ENCODE peak calls at places on chromosomes 13 and 19, in four cellular contexts. W is IMR-90, A is GM12878, G is K562. L is an unnamed sample.

GRCh38 chr13:48949566-48950506 is 25.9 kb upstream of the FNDC3A start:
- DNase-seq in A (no peak), W (no peak), G (no peak), L (no peak)

GRCh38 chr13:25372275-25373081 is 704 bp downstream of the ATP8A2 start:
- DNase-seq in W (no peak), G (peak; percentile 16), A (no peak), L (no peak)

GRCh38 chr13:98905199-98905598 is 72.7 kb downstream of the DOCK9 start:
- DNase-seq in W (no peak), G (no peak), A (no peak), L (no peak)

GRCh38 chr19:10230155-10230903 is 802 bp downstream of the S1PR2 start:
- DNase-seq in W (peak; percentile 58), A (no peak), G (no peak), L (no peak)

GRCh38 chr19:45790942-45791341 is 1.7 kb downstream of the DMWD start:
- DNase-seq in G (no peak), A (no peak), W (no peak), L (no peak)

GRCh38 chr13:112688560-112689497 is 1.0 kb upstream of the ATP11A start:
- DNase-seq in A (no peak), G (peak; percentile 19), W (no peak), L (peak; percentile 13)

GRCh38 chr13:96091164-96091931 is 1.4 kb downstream of the HS6ST3 start:
- DNase-seq in G (no peak), A (no peak), W (no peak), L (peak; percentile 12)

GRCh38 chr19:4103073-4103418 is 20.9 kb downstream of the MAP2K2 start:
- DNase-seq in W (no peak), A (no peak), G (no peak), L (no peak)

GRCh38 chr13:49240017-49240416 is 7.7 kb upstream of the CDADC1 start:
- DNase-seq in G (no peak), A (no peak), W (peak; percentile 46), L (peak; percentile 41)

GRCh38 chr13:19586904-19587634 is 25.7 kb upstream of the TPTE2 start:
- DNase-seq in A (peak; percentile 65), G (peak; percentile 23), W (peak; percentile 34), L (no peak)

GRCh38 chr19:16188521-16188920 is 3.3 kb downstream of the FAM32A start:
- DNase-seq in G (no peak), W (no peak), A (no peak), L (no peak)

GRCh38 chr19:11164879-11165406 is 9.4 kb upstream of the SPC24 start:
- DNase-seq in A (no peak), G (no peak), W (peak; percentile 61), L (peak; percentile 51)

GRCh38 chr19:33746159-33746558 is 50.5 kb upstream of the KCTD15 start:
- DNase-seq in W (no peak), G (no peak), A (no peak), L (no peak)

GRCh38 chr13:77338329-77338728 is 11.4 kb upstream of the MYCBP2 start:
- DNase-seq in A (no peak), W (no peak), G (no peak), L (no peak)

GRCh38 chr19:13987101-13987890 is 18.8 kb downstream of the RFX1 start:
- DNase-seq in G (no peak), W (no peak), A (no peak), L (peak; percentile 33)

GRCh38 chr19:49514151-49514550 is 1.7 kb downstream of the FCGRT start:
- DNase-seq in W (no peak), A (no peak), G (no peak), L (no peak)

GRCh38 chr19:55616395-55616875 is 7.9 kb downstream of the ZNF784 start:
- DNase-seq in W (no peak), G (no peak), A (no peak), L (no peak)

GRCh38 chr19:30757836-30758617 is 385.8 kb downstream of the ZNF536 start:
- DNase-seq in G (no peak), W (no peak), A (no peak), L (no peak)

GRCh38 chr13:61294467-61295186 is 121.0 kb downstream of the PCDH20 start:
- DNase-seq in G (no peak), W (no peak), A (no peak), L (no peak)

GRCh38 chr13:90933097-90933826 is 414.2 kb upstream of the MIR17HG start:
- DNase-seq in A (no peak), G (no peak), W (no peak), L (no peak)

GRCh38 chr13:21675095-21676007 is 4.5 kb downstream of the FGF9 start:
- DNase-seq in G (no peak), W (no peak), A (no peak), L (no peak)

GRCh38 chr19:14580623-14581237 is 2.2 kb upstream of the CLEC17A start:
- DNase-seq in W (no peak), G (peak; percentile 41), A (peak; percentile 57), L (no peak)

GRCh38 chr13:100833427-100833826 is 158.8 kb upstream of the TMTC4 start:
- DNase-seq in G (no peak), A (no peak), W (no peak), L (no peak)

GRCh38 chr19:41222240-41222639 is 3.2 kb downstream of the AXL start:
- DNase-seq in A (no peak), W (no peak), G (no peak), L (no peak)
- TF ChIP-seq FOS in A (no peak), W (no peak), G (no peak), L (no peak)

GRCh38 chr13:110471156-110471832 is 90.2 kb downstream of the RAB20 start:
- DNase-seq in W (no peak), G (no peak), A (no peak), L (no peak)

GRCh38 chr13:110471833-110472162 is 89.7 kb downstream of the RAB20 start:
- DNase-seq in A (peak; percentile 87), G (peak; percentile 54), W (peak; percentile 37), L (no peak)

GRCh38 chr13:110475117-110475516 is 86.4 kb downstream of the RAB20 start:
- DNase-seq in G (no peak), W (no peak), A (no peak), L (no peak)

GRCh38 chr13:110474713-110475112 is 86.8 kb downstream of the RAB20 start:
- DNase-seq in G (no peak), A (no peak), W (peak; percentile 11), L (no peak)

GRCh38 chr13:110472904-110473563 is 88.5 kb downstream of the RAB20 start:
- DNase-seq in G (no peak), W (no peak), A (no peak), L (no peak)
- TF ChIP-seq CTCF in G (no peak), W (no peak), A (no peak), L (no peak)

GRCh38 chr19:2054763-2055162 is 3.7 kb upstream of the MKNK2 start:
- DNase-seq in W (no peak), G (no peak), A (no peak), L (no peak)

GRCh38 chr19:2055871-2056809 is 5.1 kb upstream of the MKNK2 start:
- DNase-seq in A (no peak), W (peak; percentile 64), G (peak; percentile 52), L (peak; percentile 56)

GRCh38 chr19:2058570-2059421 is 7.8 kb upstream of the MKNK2 start:
- DNase-seq in W (no peak), G (no peak), A (no peak), L (no peak)

GRCh38 chr19:2057484-2058469 is 6.7 kb upstream of the MKNK2 start:
- DNase-seq in G (no peak), A (no peak), W (no peak), L (no peak)

GRCh38 chr19:2056810-2057192 is 5.8 kb upstream of the MKNK2 start:
- DNase-seq in W (no peak), A (no peak), G (no peak), L (no peak)
- TF ChIP-seq FOS in W (no peak), A (no peak), G (no peak), L (no peak)

GRCh38 chr13:58300974-58301681 is 669.6 kb downstream of the PCDH17 start:
- DNase-seq in A (no peak), W (no peak), G (no peak), L (no peak)
- TF ChIP-seq CTCF in A (no peak), W (no peak), G (no peak), L (no peak)

DNA sequence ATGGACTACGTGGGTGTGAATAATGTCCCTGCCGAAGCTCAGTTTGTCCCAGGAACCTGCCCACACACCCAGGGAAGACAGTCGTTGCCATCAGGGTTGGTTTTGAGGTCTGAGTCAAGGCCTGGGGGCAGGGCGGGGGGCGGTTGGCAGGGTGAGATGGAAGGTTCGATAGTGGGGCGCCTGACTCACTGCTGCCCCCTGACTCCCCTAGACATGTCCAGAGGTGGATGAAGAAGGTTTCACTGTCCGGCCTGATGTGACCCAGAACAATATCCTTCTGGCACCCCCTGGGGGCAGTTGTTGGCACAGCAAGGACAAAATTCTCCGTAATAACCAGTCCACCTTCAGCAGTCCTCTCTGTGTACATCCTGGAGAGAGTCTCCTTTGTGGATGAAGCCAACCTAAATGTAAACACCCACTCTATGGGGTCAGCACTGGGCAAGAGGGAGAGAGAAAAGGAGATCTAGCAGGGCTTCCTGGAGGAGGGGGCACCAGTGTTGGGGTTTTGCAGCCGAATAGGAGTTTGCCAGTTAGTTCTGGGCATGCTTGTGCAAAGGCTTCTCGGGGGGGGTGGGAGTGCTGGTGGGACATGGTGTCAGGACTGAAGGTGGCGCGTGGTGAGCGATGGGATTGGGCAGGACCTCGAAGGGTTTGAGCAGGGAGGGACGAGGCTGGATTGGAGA is 19.6 kb upstream of the B3GNT3 start:
- DNase-seq in G (peak; percentile 64), A (no peak), W (peak; percentile 19), L (peak; percentile 32)
- TF ChIP-seq FOS in G (no peak), A (no peak), W (no peak), L (no peak)

DNA sequence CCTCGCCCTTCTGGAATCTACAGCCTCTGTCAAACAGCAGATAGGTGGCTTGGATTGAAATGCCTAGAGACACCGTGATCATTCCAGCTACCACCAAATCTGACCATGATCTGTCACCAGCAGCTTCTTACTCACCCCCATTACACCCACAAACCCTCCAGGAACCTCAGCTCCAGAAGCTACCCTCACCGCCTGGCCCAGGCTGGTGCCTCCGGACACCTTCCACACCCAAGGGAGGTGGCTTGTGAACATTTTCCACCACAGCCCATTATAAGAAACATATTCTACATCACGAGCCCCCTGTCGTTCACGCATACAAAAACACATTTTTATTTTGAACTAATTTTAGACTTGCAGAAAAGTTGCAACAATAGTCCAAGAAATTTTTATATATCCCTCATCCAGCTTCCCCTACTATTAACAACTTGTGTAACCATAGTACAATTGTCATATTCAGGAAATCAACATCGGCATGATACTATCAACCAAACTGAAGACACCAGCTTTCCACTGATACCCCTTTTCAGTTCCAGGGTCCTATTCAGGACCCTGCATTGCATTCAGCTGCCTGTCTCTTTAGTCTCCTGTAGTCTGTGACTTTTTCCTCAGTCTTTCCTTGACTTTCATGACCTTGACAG is 15.4 kb upstream of the UBE2L5 start:
- DNase-seq in G (no peak), A (no peak), W (no peak), L (no peak)
- TF ChIP-seq CTCF in G (no peak), A (no peak), W (no peak), L (no peak)

GRCh38 chr19:2170219-2170618 is 6.5 kb downstream of the DOT1L start:
- DNase-seq in G (no peak), A (no peak), W (no peak), L (no peak)
- TF ChIP-seq FOS in G (no peak), A (no peak), W (no peak), L (no peak)